ENCODE peak calls at places on chromosomes 2 and 18, in eight cellular contexts. A, S, E, D, C, H, G and I are unnamed samples.

GRCh38 chr18:34626404-34627137 is 83.5 kb upstream of the DTNA start:
- DNase-seq in E (no peak), G (no peak), H (peak; percentile 54), D (no peak), A (no peak), S (no peak), C (no peak), I (no peak)

GRCh38 chr2:205462681-205463345 is 219.5 kb upstream of the NRP2 start:
- DNase-seq in D (no peak), A (no peak), C (no peak), H (no peak), S (no peak), E (no peak), G (no peak), I (no peak)

GRCh38 chr2:1709970-1710560 is 34.2 kb downstream of the PXDN start:
- DNase-seq in A (no peak), C (no peak), G (no peak), S (no peak), H (no peak), E (no peak), D (no peak), I (no peak)

GRCh38 chr2:223929575-223930001 is 15.5 kb downstream of the WDFY1 start:
- DNase-seq in C (no peak), D (no peak), E (no peak), A (no peak), H (peak; percentile 48), G (no peak), S (no peak), I (no peak)

GRCh38 chr2:204072443-204073324 is 136.1 kb downstream of the ICOS start:
- DNase-seq in D (no peak), H (no peak), S (peak; percentile 41), A (peak; percentile 11), E (peak; percentile 54), C (no peak), G (no peak), I (peak; percentile 52)

GRCh38 chr2:188395903-188396699 is 104.4 kb downstream of the GULP1 start:
- DNase-seq in G (no peak), A (no peak), S (no peak), E (peak; percentile 45), D (no peak), H (no peak), C (no peak), I (no peak)

GRCh38 chr2:217160978-217161973 is 301.4 kb upstream of the TNP1 start:
- DNase-seq in C (no peak), S (no peak), D (no peak), H (no peak), G (no peak), E (no peak), A (no peak), I (no peak)

GRCh38 chr18:2656237-2657042 is 914 bp downstream of the SMCHD1 start:
- DNase-seq in D (no peak), H (peak; percentile 31), G (peak; percentile 60), A (peak; percentile 16), S (no peak), E (peak; percentile 9), C (no peak), I (peak; percentile 38)

GRCh38 chr2:18626256-18626668 is 36.9 kb upstream of the NT5C1B start:
- DNase-seq in D (no peak), C (peak; percentile 60), G (no peak), A (no peak), H (peak; percentile 43), E (no peak), S (no peak), I (no peak)

GRCh38 chr2:199308567-199308966 is 149.2 kb downstream of the SATB2 start:
- DNase-seq in D (no peak), H (no peak), S (no peak), G (no peak), A (no peak), E (no peak), C (no peak), I (no peak)

GRCh38 chr2:71801969-71802368 is 345.7 kb downstream of the CYP26B1 start:
- DNase-seq in A (peak; percentile 40), E (peak; percentile 19), C (no peak), S (no peak), H (peak; percentile 25), D (no peak), G (peak; percentile 73), I (no peak)

GRCh38 chr18:33901894-33902512 is 322.7 kb downstream of the NOL4 start:
- DNase-seq in A (no peak), D (no peak), E (no peak), S (no peak), H (no peak), C (no peak), G (no peak), I (no peak)

GRCh38 chr2:238081150-238081549 is 19.0 kb upstream of the ESPNL start:
- DNase-seq in S (no peak), D (no peak), H (no peak), A (no peak), G (no peak), C (no peak), E (peak; percentile 89), I (no peak)

GRCh38 chr18:69590150-69590549 is 189.5 kb downstream of the DOK6 start:
- DNase-seq in C (no peak), G (no peak), H (peak; percentile 11), D (no peak), E (no peak), S (no peak), A (no peak), I (no peak)

GRCh38 chr2:54627973-54628372 is 95.5 kb upstream of the EML6 start:
- DNase-seq in H (no peak), E (no peak), G (no peak), S (no peak), D (no peak), C (no peak), A (no peak), I (no peak)

GRCh38 chr2:66602341-66602740 is 167.4 kb downstream of the MEIS1 start:
- DNase-seq in C (peak; percentile 10), A (no peak), G (no peak), S (no peak), D (no peak), E (no peak), H (no peak), I (no peak)

GRCh38 chr2:216112926-216113325 is 3.8 kb downstream of the XRCC5 start:
- DNase-seq in C (no peak), E (no peak), G (no peak), D (no peak), A (no peak), S (no peak), H (no peak), I (no peak)

GRCh38 chr2:160142472-160142871 is 57.6 kb downstream of the ITGB6 start:
- DNase-seq in D (no peak), C (no peak), S (no peak), E (no peak), H (no peak), G (no peak), A (no peak), I (no peak)
- TF ChIP-seq CTCF in D (no peak), C (no peak), S (no peak), E (no peak), H (no peak), G (no peak), A (no peak), I (no peak)

DNA sequence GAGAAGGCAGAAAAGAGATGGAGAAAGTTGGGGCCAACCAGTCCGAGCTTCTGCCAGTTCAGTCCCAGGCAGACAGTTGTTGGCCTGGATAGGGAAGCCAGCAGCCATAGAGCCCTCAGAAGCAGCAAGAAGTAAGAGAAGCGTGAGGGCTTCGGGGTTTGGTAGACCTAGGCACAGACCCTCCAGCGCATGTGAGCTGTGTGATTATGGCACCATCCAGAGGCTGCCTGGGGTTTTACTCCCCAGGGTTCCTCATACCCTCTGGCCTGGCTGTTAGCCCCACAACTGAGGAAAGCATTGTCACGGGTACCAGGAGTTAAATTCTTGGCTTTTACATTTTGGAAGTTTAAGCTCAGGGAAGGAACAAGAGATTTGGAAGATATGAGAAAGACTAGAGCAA is 93.7 kb upstream of the RAB6C start:
- DNase-seq in H (no peak), S (no peak), E (peak; percentile 30), D (no peak), C (no peak), G (no peak), A (no peak), I (no peak)
- TF ChIP-seq CTCF in H (no peak), S (no peak), E (peak; percentile 49), D (no peak), C (no peak), G (no peak), A (peak; percentile 44), I (peak; percentile 4)

GRCh38 chr2:705971-706511 is 28.8 kb upstream of the TMEM18 start:
- DNase-seq in S (peak; percentile 34), E (no peak), C (no peak), G (no peak), D (no peak), H (no peak), A (no peak), I (peak; percentile 37)

GRCh38 chr2:714005-714741 is 37.0 kb upstream of the TMEM18 start:
- DNase-seq in G (no peak), A (no peak), S (peak; percentile 76), D (peak; percentile 20), E (peak; percentile 60), H (peak; percentile 54), C (peak; percentile 20), I (peak; percentile 72)

GRCh38 chr2:708667-709066 is 31.5 kb upstream of the TMEM18 start:
- DNase-seq in D (no peak), G (no peak), H (no peak), C (no peak), E (no peak), A (no peak), S (no peak), I (no peak)

GRCh38 chr2:710867-711266 is 33.7 kb upstream of the TMEM18 start:
- DNase-seq in A (no peak), D (no peak), H (no peak), C (no peak), S (no peak), G (no peak), E (no peak), I (no peak)

GRCh38 chr2:709138-709779 is 32.1 kb upstream of the TMEM18 start:
- DNase-seq in E (no peak), C (no peak), G (no peak), S (no peak), A (no peak), D (no peak), H (no peak), I (no peak)
- TF ChIP-seq CTCF in E (no peak), C (no peak), G (no peak), S (no peak), A (no peak), D (no peak), H (no peak), I (no peak)

GRCh38 chr2:84844141-84844540 is 36.7 kb downstream of the TRABD2A start:
- DNase-seq in A (no peak), H (no peak), D (no peak), C (no peak), E (no peak), S (no peak), G (no peak), I (no peak)

GRCh38 chr2:84838434-84839145 is 42.3 kb downstream of the TRABD2A start:
- DNase-seq in S (no peak), E (no peak), H (peak; percentile 93), G (no peak), C (no peak), D (no peak), A (no peak), I (no peak)

GRCh38 chr2:84839851-84840250 is 41.0 kb downstream of the TRABD2A start:
- DNase-seq in G (no peak), E (no peak), A (no peak), C (no peak), S (no peak), H (no peak), D (no peak), I (no peak)

GRCh38 chr2:84841577-84841976 is 39.3 kb downstream of the TRABD2A start:
- DNase-seq in C (no peak), E (no peak), A (no peak), G (no peak), D (no peak), S (no peak), H (no peak), I (no peak)

GRCh38 chr2:84840306-84840705 is 40.6 kb downstream of the TRABD2A start:
- DNase-seq in H (peak; percentile 35), E (no peak), G (no peak), A (no peak), D (no peak), C (no peak), S (no peak), I (no peak)
- TF ChIP-seq CTCF in H (peak; percentile 24), E (no peak), G (no peak), A (peak; percentile 7), D (no peak), C (no peak), S (no peak), I (no peak)